ENCODE peak calls at places on chromosomes 3 and 15, in four cellular contexts. One of them, this sample, is unnamed.

GRCh38 chr3:77102916-77103769 is 63.2 kb downstream of the ROBO2 start:
- DNase-seq in AG04450: no peak
- DNase-seq in ovary: no peak
- DNase-seq in stomach: no peak
- DNase-seq in this sample: no peak

GRCh38 chr15:60370804-60371700 is 26.7 kb downstream of the ANXA2 start:
- DNase-seq in AG04450: peak
- DNase-seq in ovary: peak
- DNase-seq in stomach: peak
- DNase-seq in this sample: no peak

GRCh38 chr15:90545095-90545494 is 15.4 kb downstream of the CRTC3 start:
- DNase-seq in AG04450: no peak
- DNase-seq in ovary: no peak
- DNase-seq in stomach: no peak
- DNase-seq in this sample: no peak

GRCh38 chr3:190064112-190064511 is 56.6 kb downstream of the P3H2 start:
- DNase-seq in AG04450: peak
- DNase-seq in ovary: no peak
- DNase-seq in stomach: peak
- DNase-seq in this sample: no peak

GRCh38 chr15:59199775-59200465 is 6.7 kb upstream of the LDHAL6B start:
- DNase-seq in AG04450: no peak
- DNase-seq in ovary: no peak
- DNase-seq in stomach: no peak
- DNase-seq in this sample: no peak

GRCh38 chr3:47611577-47611976 is 32.9 kb upstream of the CSPG5 start:
- DNase-seq in AG04450: no peak
- DNase-seq in ovary: no peak
- DNase-seq in stomach: no peak
- DNase-seq in this sample: no peak

GRCh38 chr3:16379838-16380237 is 114.8 kb downstream of the OXNAD1 start:
- DNase-seq in AG04450: no peak
- DNase-seq in ovary: no peak
- DNase-seq in stomach: no peak
- DNase-seq in this sample: no peak

GRCh38 chr3:61578667-61579367 is 17.4 kb downstream of the PTPRG start:
- DNase-seq in AG04450: no peak
- DNase-seq in ovary: no peak
- DNase-seq in stomach: no peak
- DNase-seq in this sample: no peak

GRCh38 chr3:196082471-196082971 is 631 bp upstream of the TFRC start:
- DNase-seq in AG04450: no peak
- DNase-seq in ovary: no peak
- DNase-seq in stomach: no peak
- DNase-seq in this sample: no peak

GRCh38 chr15:96321422-96322391 is 8.8 kb upstream of the NR2F2 start:
- DNase-seq in AG04450: no peak
- DNase-seq in ovary: peak
- DNase-seq in stomach: peak
- DNase-seq in this sample: no peak

GRCh38 chr15:45777781-45778180 is 143.0 kb downstream of the SQOR start:
- DNase-seq in AG04450: no peak
- DNase-seq in ovary: no peak
- DNase-seq in stomach: no peak
- DNase-seq in this sample: no peak

GRCh38 chr3:131796558-131796957 is 238.3 kb downstream of the CPNE4 start:
- DNase-seq in AG04450: no peak
- DNase-seq in ovary: no peak
- DNase-seq in stomach: no peak
- DNase-seq in this sample: no peak

GRCh38 chr3:157906627-157907026 is 199.6 kb downstream of the SHOX2 start:
- DNase-seq in AG04450: no peak
- DNase-seq in ovary: no peak
- DNase-seq in stomach: no peak
- DNase-seq in this sample: no peak

GRCh38 chr3:13655074-13655913 is 106.4 kb downstream of the FBLN2 start:
- DNase-seq in AG04450: no peak
- DNase-seq in ovary: no peak
- DNase-seq in stomach: peak
- DNase-seq in this sample: peak

GRCh38 chr15:62962101-62962995 is 80.2 kb upstream of the TPM1 start:
- DNase-seq in AG04450: no peak
- DNase-seq in ovary: no peak
- DNase-seq in stomach: no peak
- DNase-seq in this sample: no peak

GRCh38 chr3:50525987-50526386 is 22.6 kb upstream of the CACNA2D2 start:
- DNase-seq in AG04450: no peak
- DNase-seq in ovary: no peak
- DNase-seq in stomach: peak
- DNase-seq in this sample: no peak

GRCh38 chr3:97959863-97960262 is 12.4 kb downstream of the RIOX2 start:
- DNase-seq in AG04450: no peak
- DNase-seq in ovary: no peak
- DNase-seq in stomach: no peak
- DNase-seq in this sample: no peak

GRCh38 chr3:115217292-115217677 is 70.2 kb upstream of the ZBTB20 start:
- DNase-seq in AG04450: no peak
- DNase-seq in ovary: no peak
- DNase-seq in stomach: no peak
- DNase-seq in this sample: no peak

GRCh38 chr3:50139308-50139707 is 15.8 kb upstream of the SEMA3F start:
- DNase-seq in AG04450: no peak
- DNase-seq in ovary: no peak
- DNase-seq in stomach: no peak
- DNase-seq in this sample: no peak

GRCh38 chr3:78580691-78581090 is 1187.1 kb downstream of the ROBO1 start:
- DNase-seq in AG04450: no peak
- DNase-seq in ovary: no peak
- DNase-seq in stomach: no peak
- DNase-seq in this sample: no peak

GRCh38 chr3:114299421-114299820 is 5.6 kb downstream of the TIGIT start:
- DNase-seq in AG04450: no peak
- DNase-seq in ovary: no peak
- DNase-seq in stomach: no peak
- DNase-seq in this sample: no peak

GRCh38 chr3:153967260-153967659 is 153.9 kb upstream of the ARHGEF26 start:
- DNase-seq in AG04450: no peak
- DNase-seq in ovary: no peak
- DNase-seq in stomach: no peak
- DNase-seq in this sample: no peak

GRCh38 chr3:13868844-13869724 is 10.8 kb downstream of the WNT7A start:
- DNase-seq in AG04450: no peak
- DNase-seq in ovary: no peak
- DNase-seq in stomach: no peak
- DNase-seq in this sample: no peak

GRCh38 chr3:8864570-8865350 is 95.3 kb upstream of the OXTR start:
- DNase-seq in AG04450: no peak
- DNase-seq in ovary: no peak
- DNase-seq in stomach: no peak
- DNase-seq in this sample: no peak

GRCh38 chr3:189947948-189948723 is 172.6 kb downstream of the P3H2 start:
- DNase-seq in AG04450: no peak
- DNase-seq in ovary: no peak
- DNase-seq in stomach: no peak
- DNase-seq in this sample: no peak

GRCh38 chr15:62816342-62817059 is 226.0 kb upstream of the TPM1 start:
- DNase-seq in AG04450: no peak
- DNase-seq in ovary: no peak
- DNase-seq in stomach: no peak
- DNase-seq in this sample: no peak

GRCh38 chr15:57224664-57225063 is 151.6 kb upstream of the CGNL1 start:
- DNase-seq in AG04450: no peak
- DNase-seq in ovary: no peak
- DNase-seq in stomach: no peak
- DNase-seq in this sample: no peak

GRCh38 chr3:158403013-158403412 is 168.0 kb upstream of the MLF1 start:
- DNase-seq in AG04450: no peak
- DNase-seq in ovary: no peak
- DNase-seq in stomach: no peak
- DNase-seq in this sample: no peak

GRCh38 chr3:186940965-186941364 is 10.6 kb downstream of the ST6GAL1 start:
- DNase-seq in AG04450: no peak
- DNase-seq in ovary: peak
- DNase-seq in stomach: no peak
- DNase-seq in this sample: no peak

GRCh38 chr3:70543493-70543892 is 231.1 kb upstream of the MDFIC2 start:
- DNase-seq in AG04450: no peak
- DNase-seq in ovary: no peak
- DNase-seq in stomach: no peak
- DNase-seq in this sample: no peak

GRCh38 chr3:70539908-70540307 is 227.5 kb upstream of the MDFIC2 start:
- DNase-seq in AG04450: no peak
- DNase-seq in ovary: no peak
- DNase-seq in stomach: no peak
- DNase-seq in this sample: no peak
- TF ChIP-seq CTCF in AG04450: no peak
- TF ChIP-seq CTCF in ovary: no peak
- TF ChIP-seq CTCF in stomach: no peak
- TF ChIP-seq CTCF in this sample: no peak

GRCh38 chr15:94131875-94132274 is 99.5 kb upstream of the MCTP2 start:
- DNase-seq in AG04450: no peak
- DNase-seq in ovary: no peak
- DNase-seq in stomach: no peak
- DNase-seq in this sample: no peak

DNA sequence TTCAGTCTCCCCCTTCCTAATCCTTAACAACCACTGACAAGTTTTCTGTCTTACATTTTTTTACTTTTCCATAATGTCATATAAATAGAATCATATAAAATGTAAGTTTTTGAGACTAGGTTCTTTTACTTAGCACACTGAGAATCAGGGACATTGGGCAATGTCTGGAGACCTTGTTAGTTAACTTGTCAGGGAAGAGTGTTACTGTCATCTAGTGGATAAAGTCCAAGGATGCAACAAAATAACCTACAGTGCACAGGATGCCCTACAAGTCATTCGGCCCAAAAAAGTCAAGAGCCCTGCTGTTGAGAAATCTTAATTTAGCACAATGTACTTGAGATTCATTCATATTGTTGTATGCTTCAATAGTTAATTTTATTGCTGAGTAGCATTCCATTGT is 95.6 kb upstream of the MCTP2 start:
- DNase-seq in AG04450: no peak
- DNase-seq in ovary: no peak
- DNase-seq in stomach: no peak
- DNase-seq in this sample: no peak
- TF ChIP-seq CTCF in AG04450: peak
- TF ChIP-seq CTCF in ovary: no peak
- TF ChIP-seq CTCF in stomach: no peak
- TF ChIP-seq CTCF in this sample: no peak

GRCh38 chr3:185680216-185680615 is 94.1 kb downstream of the SENP2 start:
- DNase-seq in AG04450: no peak
- DNase-seq in ovary: no peak
- DNase-seq in stomach: no peak
- DNase-seq in this sample: no peak

GRCh38 chr3:185678027-185678426 is 91.9 kb downstream of the SENP2 start:
- DNase-seq in AG04450: no peak
- DNase-seq in ovary: no peak
- DNase-seq in stomach: no peak
- DNase-seq in this sample: no peak

DNA sequence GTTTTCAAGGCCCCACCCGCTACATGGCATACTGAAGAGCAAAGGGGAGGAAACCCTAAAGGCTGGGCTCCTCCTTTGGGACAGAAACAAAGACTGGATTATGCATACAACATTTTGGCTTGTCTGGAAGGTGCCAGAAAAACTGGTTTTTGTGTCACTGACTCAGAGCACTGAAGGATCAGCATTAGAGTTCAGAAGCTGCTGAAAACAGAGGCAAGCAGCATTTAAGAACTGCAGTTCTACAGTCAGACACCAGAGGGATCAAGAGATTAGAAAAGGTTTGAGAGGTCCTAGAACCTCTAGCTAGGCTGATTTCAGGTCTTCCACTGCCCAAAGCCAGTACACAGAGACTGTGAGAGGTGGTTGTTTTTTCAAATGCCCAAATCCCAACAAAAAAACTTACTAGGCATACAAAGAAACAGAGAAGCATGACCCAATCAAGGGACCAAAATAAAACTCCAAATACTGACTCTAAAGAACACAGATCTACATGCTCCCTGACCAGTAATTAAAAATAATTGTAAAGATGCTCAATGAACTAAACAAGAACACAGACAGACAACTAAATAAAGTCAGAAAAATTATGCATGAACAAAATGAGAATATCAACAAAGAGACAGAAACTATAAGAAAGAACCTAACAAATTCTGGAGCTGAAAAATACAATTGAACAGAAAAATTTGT is 91.2 kb downstream of the SENP2 start:
- DNase-seq in AG04450: peak
- DNase-seq in ovary: no peak
- DNase-seq in stomach: no peak
- DNase-seq in this sample: no peak
- TF ChIP-seq CTCF in AG04450: peak
- TF ChIP-seq CTCF in ovary: no peak
- TF ChIP-seq CTCF in stomach: peak
- TF ChIP-seq CTCF in this sample: peak

GRCh38 chr3:183449791-183450190 is 21.4 kb upstream of the MCF2L2 start:
- DNase-seq in AG04450: no peak
- DNase-seq in ovary: no peak
- DNase-seq in stomach: no peak
- DNase-seq in this sample: no peak

GRCh38 chr3:183449391-183449790 is 21.0 kb upstream of the MCF2L2 start:
- DNase-seq in AG04450: no peak
- DNase-seq in ovary: no peak
- DNase-seq in stomach: no peak
- DNase-seq in this sample: no peak

GRCh38 chr3:183448369-183449128 is 20.1 kb upstream of the MCF2L2 start:
- DNase-seq in AG04450: no peak
- DNase-seq in ovary: no peak
- DNase-seq in stomach: no peak
- DNase-seq in this sample: no peak

GRCh38 chr3:183446838-183447205 is 18.4 kb upstream of the MCF2L2 start:
- DNase-seq in AG04450: no peak
- DNase-seq in ovary: no peak
- DNase-seq in stomach: no peak
- DNase-seq in this sample: no peak

DNA sequence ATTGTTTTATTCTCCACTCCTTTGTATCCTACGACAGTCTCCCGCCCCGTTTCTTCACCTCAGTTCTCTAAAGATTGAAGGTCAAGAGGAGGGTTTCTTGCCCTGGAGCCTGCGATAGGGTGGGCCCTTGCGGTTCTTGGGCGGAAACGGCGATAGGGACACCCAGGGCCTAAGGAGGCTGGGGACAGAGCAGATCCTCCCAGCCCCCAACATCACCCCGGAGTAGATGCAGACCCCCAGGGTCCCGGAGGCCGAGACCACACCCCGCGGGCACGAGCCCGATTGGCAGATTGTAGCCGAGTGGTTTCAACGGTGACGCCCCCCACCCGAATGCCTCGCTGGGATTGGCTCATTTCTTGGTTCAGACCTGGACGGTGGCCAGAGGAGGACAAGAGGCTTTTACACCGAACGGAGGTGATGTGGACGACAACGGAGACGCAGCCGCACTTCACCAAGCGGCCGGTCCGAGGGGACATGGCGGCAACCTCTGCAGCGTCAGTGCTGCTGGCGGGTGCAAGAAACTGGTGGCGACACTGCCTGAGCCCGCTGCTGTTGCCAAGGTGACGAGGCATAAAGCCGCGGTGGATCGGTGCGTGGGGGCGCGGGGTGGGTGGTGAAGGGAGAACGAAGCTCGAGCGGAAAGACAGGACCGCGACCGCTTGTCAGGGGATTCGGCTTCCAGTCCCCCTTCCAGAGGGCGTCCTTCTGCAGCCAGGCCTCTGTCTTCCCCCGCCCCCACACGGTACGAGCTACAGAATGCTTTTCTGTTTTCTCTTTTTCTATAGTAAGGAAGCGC is 19.0 kb upstream of the MCF2L2 start:
- DNase-seq in AG04450: peak
- DNase-seq in ovary: peak
- DNase-seq in stomach: peak
- DNase-seq in this sample: peak
- TF ChIP-seq CTCF in AG04450: no peak
- TF ChIP-seq CTCF in ovary: no peak
- TF ChIP-seq CTCF in stomach: no peak
- TF ChIP-seq CTCF in this sample: no peak